ENCODE peak calls at places on chromosomes 6 and 20, in ten cellular contexts. K is CD4-positive, CD25-positive, alpha-beta regulatory T cell; C is hippocampal formation; D is AG04450; P is astrocyte of the spinal cord; T is T-cell; R is mesothelial cell of epicardium; H is left ventricle myocardium inferior; O is cerebellum; A is memory B cell. N is an unnamed sample.

GRCh38 chr6:116511424-116512131 is at the start of gene CALHM5:
- DNase-seq in K (no peak), C (peak), D (peak), P (peak), T (no peak), R (no peak), H (peak), O (no peak), A (no peak), N (peak)

GRCh38 chr6:168286116-168286515 is 33.5 kb downstream of the DACT2 start:
- DNase-seq in K (no peak), C (no peak), D (no peak), P (no peak), T (no peak), R (no peak), H (no peak), O (no peak), A (no peak), N (no peak)

GRCh38 chr6:119720160-119720559 is 370.6 kb upstream of the MAN1A1 start:
- DNase-seq in K (no peak), C (no peak), D (no peak), P (no peak), T (no peak), R (no peak), H (no peak), O (no peak), A (no peak), N (no peak)

GRCh38 chr6:119322715-119323350 is 26.7 kb downstream of the MAN1A1 start:
- DNase-seq in K (no peak), C (no peak), D (no peak), P (no peak), T (peak), R (no peak), H (no peak), O (no peak), A (no peak), N (no peak)

GRCh38 chr20:10578607-10579006 is 95.2 kb downstream of the JAG1 start:
- DNase-seq in K (no peak), C (no peak), D (no peak), P (peak), T (no peak), R (no peak), H (no peak), O (no peak), A (no peak), N (no peak)

GRCh38 chr6:166683477-166683876 is 56.4 kb upstream of the RPS6KA2 start:
- DNase-seq in K (no peak), C (no peak), D (no peak), P (peak), T (no peak), R (no peak), H (no peak), O (no peak), A (no peak), N (no peak)

GRCh38 chr6:157246048-157246630 is 77.2 kb downstream of the TMEM242 start:
- DNase-seq in K (no peak), C (no peak), D (no peak), P (no peak), T (no peak), R (no peak), H (no peak), O (no peak), A (no peak), N (no peak)

GRCh38 chr20:15740046-15740775 is 833.0 kb downstream of the KIF16B start:
- DNase-seq in K (no peak), C (no peak), D (no peak), P (no peak), T (no peak), R (no peak), H (no peak), O (no peak), A (no peak), N (no peak)

GRCh38 chr6:143515766-143516355 is 4.3 kb upstream of the FUCA2 start:
- DNase-seq in K (no peak), C (no peak), D (no peak), P (no peak), T (no peak), R (no peak), H (peak), O (peak), A (no peak), N (no peak)

GRCh38 chr6:89204096-89204495 is 13.1 kb downstream of the GABRR1 start:
- DNase-seq in K (no peak), C (no peak), D (no peak), P (no peak), T (no peak), R (no peak), H (no peak), O (peak), A (no peak), N (no peak)

GRCh38 chr20:62792182-62792939 is 3.9 kb upstream of the MRGBP start:
- DNase-seq in K (no peak), C (no peak), D (no peak), P (peak), T (no peak), R (no peak), H (no peak), O (no peak), A (no peak), N (no peak)

GRCh38 chr20:373171-373890 is 7.2 kb upstream of the TRIB3 start:
- DNase-seq in K (no peak), C (no peak), D (no peak), P (peak), T (no peak), R (no peak), H (no peak), O (no peak), A (no peak), N (no peak)

GRCh38 chr6:170423030-170423429 is 116.5 kb downstream of the FAM120B start:
- DNase-seq in K (no peak), C (no peak), D (no peak), P (no peak), T (no peak), R (no peak), H (no peak), O (no peak), A (no peak), N (no peak)

GRCh38 chr6:142380626-142381025 is 78.8 kb downstream of the ADGRG6 start:
- DNase-seq in K (no peak), C (no peak), D (no peak), P (no peak), T (no peak), R (no peak), H (peak), O (no peak), A (no peak), N (no peak)

GRCh38 chr20:39165099-39165498 is 203.0 kb downstream of the DHX35 start:
- DNase-seq in K (no peak), C (no peak), D (no peak), P (no peak), T (no peak), R (no peak), H (no peak), O (no peak), A (no peak), N (no peak)

GRCh38 chr6:52995913-52996685 is 1.0 kb upstream of the GSTA4 start:
- DNase-seq in K (peak), C (no peak), D (peak), P (peak), T (peak), R (peak), H (peak), O (peak), A (peak), N (peak)

GRCh38 chr6:105596284-105596755 is 193.4 kb upstream of the PREP start:
- DNase-seq in K (no peak), C (no peak), D (peak), P (peak), T (no peak), R (no peak), H (no peak), O (no peak), A (no peak), N (no peak)

GRCh38 chr6:38933426-38933825 is 115.2 kb upstream of the GLP1R start:
- DNase-seq in K (no peak), C (no peak), D (no peak), P (peak), T (no peak), R (no peak), H (no peak), O (peak), A (no peak), N (no peak)